ENCODE peak calls at places on chromosomes 5 and 9, in seven cellular contexts. One of them, this sample, is unnamed.

GRCh38 chr5:23042231-23042630 is 189.1 kb upstream of the CDH12 start:
- DNase-seq in AG20443: no peak
- DNase-seq in WTC11: no peak
- DNase-seq in foreskin fibroblast: no peak
- DNase-seq in KBM-7: no peak
- DNase-seq in activated naive CD4-positive, alpha-beta T cell treated with anti-CD3 and anti-CD28 coated beads, Interleukin-2, amount 10 ng/mL, durations not matched to agents 7 days and 5 days: no peak
- DNase-seq in iris pigment epithelial cell: no peak
- DNase-seq in this sample: no peak

GRCh38 chr5:181260720-181261319 is at the start of gene TRIM52:
- DNase-seq in foreskin fibroblast: peak; percentile 91
- DNase-seq in KBM-7: peak; percentile 93
- DNase-seq in iris pigment epithelial cell: peak; percentile 86
- DNase-seq in activated naive CD4-positive, alpha-beta T cell treated with anti-CD3 and anti-CD28 coated beads, Interleukin-2, amount 10 ng/mL, durations not matched to agents 7 days and 5 days: peak; percentile 95
- DNase-seq in AG20443: peak; percentile 92
- DNase-seq in WTC11: peak; percentile 95
- DNase-seq in this sample: peak; percentile 81

GRCh38 chr5:75524071-75524470 is 12.4 kb downstream of the POLK start:
- DNase-seq in activated naive CD4-positive, alpha-beta T cell treated with anti-CD3 and anti-CD28 coated beads, Interleukin-2, amount 10 ng/mL, durations not matched to agents 7 days and 5 days: no peak
- DNase-seq in iris pigment epithelial cell: peak; percentile 4
- DNase-seq in WTC11: no peak
- DNase-seq in AG20443: peak; percentile 10
- DNase-seq in KBM-7: peak; percentile 41
- DNase-seq in foreskin fibroblast: no peak
- DNase-seq in this sample: no peak

GRCh38 chr5:31845351-31845750 is 206.4 kb downstream of the PDZD2 start:
- DNase-seq in WTC11: no peak
- DNase-seq in activated naive CD4-positive, alpha-beta T cell treated with anti-CD3 and anti-CD28 coated beads, Interleukin-2, amount 10 ng/mL, durations not matched to agents 7 days and 5 days: no peak
- DNase-seq in AG20443: no peak
- DNase-seq in KBM-7: no peak
- DNase-seq in iris pigment epithelial cell: peak; percentile 53
- DNase-seq in foreskin fibroblast: no peak
- DNase-seq in this sample: peak; percentile 42

GRCh38 chr9:100473271-100474081 is 527 bp downstream of the TMEFF1 start:
- DNase-seq in WTC11: peak; percentile 54
- DNase-seq in activated naive CD4-positive, alpha-beta T cell treated with anti-CD3 and anti-CD28 coated beads, Interleukin-2, amount 10 ng/mL, durations not matched to agents 7 days and 5 days: peak; percentile 52
- DNase-seq in foreskin fibroblast: peak; percentile 12
- DNase-seq in iris pigment epithelial cell: peak; percentile 28
- DNase-seq in AG20443: peak; percentile 77
- DNase-seq in KBM-7: peak; percentile 59
- DNase-seq in this sample: no peak

GRCh38 chr9:115884846-115885245 is 268.7 kb upstream of the PAPPA start:
- DNase-seq in KBM-7: no peak
- DNase-seq in foreskin fibroblast: no peak
- DNase-seq in AG20443: no peak
- DNase-seq in iris pigment epithelial cell: no peak
- DNase-seq in WTC11: no peak
- DNase-seq in activated naive CD4-positive, alpha-beta T cell treated with anti-CD3 and anti-CD28 coated beads, Interleukin-2, amount 10 ng/mL, durations not matched to agents 7 days and 5 days: no peak
- DNase-seq in this sample: no peak

GRCh38 chr9:96289392-96289791 is 12.6 kb downstream of the HSD17B3 start:
- DNase-seq in KBM-7: no peak
- DNase-seq in foreskin fibroblast: no peak
- DNase-seq in AG20443: no peak
- DNase-seq in activated naive CD4-positive, alpha-beta T cell treated with anti-CD3 and anti-CD28 coated beads, Interleukin-2, amount 10 ng/mL, durations not matched to agents 7 days and 5 days: no peak
- DNase-seq in WTC11: no peak
- DNase-seq in iris pigment epithelial cell: no peak
- DNase-seq in this sample: no peak

GRCh38 chr5:179319741-179320281 is 25.4 kb downstream of the ADAMTS2 start:
- DNase-seq in KBM-7: no peak
- DNase-seq in AG20443: peak; percentile 47
- DNase-seq in iris pigment epithelial cell: peak; percentile 48
- DNase-seq in WTC11: peak; percentile 13
- DNase-seq in foreskin fibroblast: peak; percentile 49
- DNase-seq in activated naive CD4-positive, alpha-beta T cell treated with anti-CD3 and anti-CD28 coated beads, Interleukin-2, amount 10 ng/mL, durations not matched to agents 7 days and 5 days: no peak
- DNase-seq in this sample: no peak

GRCh38 chr5:129372025-129372424 is 88.1 kb upstream of the ADAMTS19 start:
- DNase-seq in KBM-7: no peak
- DNase-seq in foreskin fibroblast: no peak
- DNase-seq in WTC11: no peak
- DNase-seq in activated naive CD4-positive, alpha-beta T cell treated with anti-CD3 and anti-CD28 coated beads, Interleukin-2, amount 10 ng/mL, durations not matched to agents 7 days and 5 days: no peak
- DNase-seq in iris pigment epithelial cell: no peak
- DNase-seq in AG20443: no peak
- DNase-seq in this sample: no peak

GRCh38 chr5:97182571-97183099 is 412 bp downstream of the RIOK2 start:
- DNase-seq in KBM-7: no peak
- DNase-seq in iris pigment epithelial cell: peak; percentile 61
- DNase-seq in foreskin fibroblast: no peak
- DNase-seq in activated naive CD4-positive, alpha-beta T cell treated with anti-CD3 and anti-CD28 coated beads, Interleukin-2, amount 10 ng/mL, durations not matched to agents 7 days and 5 days: no peak
- DNase-seq in AG20443: peak; percentile 12
- DNase-seq in WTC11: no peak
- DNase-seq in this sample: no peak

GRCh38 chr9:86741311-86742215 is 205.7 kb downstream of the GAS1 start:
- DNase-seq in AG20443: peak; percentile 74
- DNase-seq in foreskin fibroblast: peak; percentile 80
- DNase-seq in activated naive CD4-positive, alpha-beta T cell treated with anti-CD3 and anti-CD28 coated beads, Interleukin-2, amount 10 ng/mL, durations not matched to agents 7 days and 5 days: no peak
- DNase-seq in iris pigment epithelial cell: peak; percentile 82
- DNase-seq in KBM-7: no peak
- DNase-seq in WTC11: no peak
- DNase-seq in this sample: peak; percentile 73

GRCh38 chr9:33264473-33265177 is at the start of the genes BAG1 and CHMP5:
- DNase-seq in iris pigment epithelial cell: peak; percentile 99
- DNase-seq in activated naive CD4-positive, alpha-beta T cell treated with anti-CD3 and anti-CD28 coated beads, Interleukin-2, amount 10 ng/mL, durations not matched to agents 7 days and 5 days: peak; percentile 100
- DNase-seq in foreskin fibroblast: peak; percentile 99
- DNase-seq in KBM-7: peak; percentile 99
- DNase-seq in AG20443: peak; percentile 99
- DNase-seq in WTC11: peak; percentile 100
- DNase-seq in this sample: peak; percentile 85

GRCh38 chr9:135504262-135505229 is 4.1 kb downstream of the MRPS2 start:
- DNase-seq in AG20443: peak; percentile 83
- DNase-seq in WTC11: peak; percentile 70
- DNase-seq in iris pigment epithelial cell: peak; percentile 65
- DNase-seq in activated naive CD4-positive, alpha-beta T cell treated with anti-CD3 and anti-CD28 coated beads, Interleukin-2, amount 10 ng/mL, durations not matched to agents 7 days and 5 days: peak; percentile 71
- DNase-seq in foreskin fibroblast: peak; percentile 57
- DNase-seq in KBM-7: peak; percentile 52
- DNase-seq in this sample: peak; percentile 15

GRCh38 chr5:168851902-168852321 is 272.7 kb upstream of the PANK3 start:
- DNase-seq in activated naive CD4-positive, alpha-beta T cell treated with anti-CD3 and anti-CD28 coated beads, Interleukin-2, amount 10 ng/mL, durations not matched to agents 7 days and 5 days: peak; percentile 42
- DNase-seq in foreskin fibroblast: no peak
- DNase-seq in WTC11: no peak
- DNase-seq in KBM-7: peak; percentile 18
- DNase-seq in AG20443: no peak
- DNase-seq in iris pigment epithelial cell: peak; percentile 48
- DNase-seq in this sample: no peak

GRCh38 chr5:157076558-157076957 is 17.6 kb upstream of the HAVCR1 start:
- DNase-seq in iris pigment epithelial cell: peak; percentile 41
- DNase-seq in AG20443: peak; percentile 50
- DNase-seq in foreskin fibroblast: no peak
- DNase-seq in WTC11: no peak
- DNase-seq in activated naive CD4-positive, alpha-beta T cell treated with anti-CD3 and anti-CD28 coated beads, Interleukin-2, amount 10 ng/mL, durations not matched to agents 7 days and 5 days: peak; percentile 29
- DNase-seq in KBM-7: no peak
- DNase-seq in this sample: peak; percentile 42

GRCh38 chr9:35711501-35712428 is 20.2 kb downstream of the TLN1 start:
- DNase-seq in activated naive CD4-positive, alpha-beta T cell treated with anti-CD3 and anti-CD28 coated beads, Interleukin-2, amount 10 ng/mL, durations not matched to agents 7 days and 5 days: no peak
- DNase-seq in foreskin fibroblast: no peak
- DNase-seq in WTC11: no peak
- DNase-seq in AG20443: no peak
- DNase-seq in KBM-7: no peak
- DNase-seq in iris pigment epithelial cell: no peak
- DNase-seq in this sample: no peak

GRCh38 chr9:130681769-130682489 is 11.7 kb upstream of the EXOSC2 start:
- DNase-seq in foreskin fibroblast: no peak
- DNase-seq in WTC11: peak; percentile 37
- DNase-seq in AG20443: no peak
- DNase-seq in KBM-7: peak; percentile 65
- DNase-seq in activated naive CD4-positive, alpha-beta T cell treated with anti-CD3 and anti-CD28 coated beads, Interleukin-2, amount 10 ng/mL, durations not matched to agents 7 days and 5 days: peak; percentile 34
- DNase-seq in iris pigment epithelial cell: no peak
- DNase-seq in this sample: peak; percentile 7

GRCh38 chr5:125372694-125373621 is 626.5 kb upstream of the ZNF608 start:
- DNase-seq in WTC11: no peak
- DNase-seq in AG20443: peak; percentile 78
- DNase-seq in foreskin fibroblast: peak; percentile 84
- DNase-seq in activated naive CD4-positive, alpha-beta T cell treated with anti-CD3 and anti-CD28 coated beads, Interleukin-2, amount 10 ng/mL, durations not matched to agents 7 days and 5 days: no peak
- DNase-seq in KBM-7: no peak
- DNase-seq in iris pigment epithelial cell: peak; percentile 63
- DNase-seq in this sample: peak; percentile 18

GRCh38 chr9:114893622-114894021 is 36.8 kb downstream of the TNFSF8 start:
- DNase-seq in AG20443: no peak
- DNase-seq in activated naive CD4-positive, alpha-beta T cell treated with anti-CD3 and anti-CD28 coated beads, Interleukin-2, amount 10 ng/mL, durations not matched to agents 7 days and 5 days: no peak
- DNase-seq in KBM-7: no peak
- DNase-seq in foreskin fibroblast: peak; percentile 54
- DNase-seq in WTC11: no peak
- DNase-seq in iris pigment epithelial cell: peak; percentile 17
- DNase-seq in this sample: peak; percentile 56

GRCh38 chr5:153623906-153624765 is 133.7 kb downstream of the GRIA1 start:
- DNase-seq in foreskin fibroblast: peak; percentile 36
- DNase-seq in iris pigment epithelial cell: peak; percentile 34
- DNase-seq in WTC11: no peak
- DNase-seq in KBM-7: no peak
- DNase-seq in activated naive CD4-positive, alpha-beta T cell treated with anti-CD3 and anti-CD28 coated beads, Interleukin-2, amount 10 ng/mL, durations not matched to agents 7 days and 5 days: no peak
- DNase-seq in AG20443: no peak
- DNase-seq in this sample: no peak

GRCh38 chr9:126327016-126327749 is 554 bp downstream of the MVB12B start:
- DNase-seq in activated naive CD4-positive, alpha-beta T cell treated with anti-CD3 and anti-CD28 coated beads, Interleukin-2, amount 10 ng/mL, durations not matched to agents 7 days and 5 days: peak; percentile 24
- DNase-seq in foreskin fibroblast: no peak
- DNase-seq in KBM-7: no peak
- DNase-seq in AG20443: peak; percentile 93
- DNase-seq in WTC11: peak; percentile 32
- DNase-seq in iris pigment epithelial cell: no peak
- DNase-seq in this sample: peak; percentile 7

GRCh38 chr9:16294371-16294770 is 576.1 kb downstream of the BNC2 start:
- DNase-seq in iris pigment epithelial cell: no peak
- DNase-seq in KBM-7: no peak
- DNase-seq in AG20443: peak; percentile 27
- DNase-seq in WTC11: no peak
- DNase-seq in foreskin fibroblast: no peak
- DNase-seq in activated naive CD4-positive, alpha-beta T cell treated with anti-CD3 and anti-CD28 coated beads, Interleukin-2, amount 10 ng/mL, durations not matched to agents 7 days and 5 days: no peak
- DNase-seq in this sample: peak; percentile 55

GRCh38 chr5:11903121-11903613 is 1.1 kb downstream of the CTNND2 start:
- DNase-seq in AG20443: no peak
- DNase-seq in activated naive CD4-positive, alpha-beta T cell treated with anti-CD3 and anti-CD28 coated beads, Interleukin-2, amount 10 ng/mL, durations not matched to agents 7 days and 5 days: no peak
- DNase-seq in KBM-7: no peak
- DNase-seq in iris pigment epithelial cell: no peak
- DNase-seq in foreskin fibroblast: no peak
- DNase-seq in WTC11: peak; percentile 24
- DNase-seq in this sample: no peak

GRCh38 chr5:68224561-68225187 is 9.1 kb downstream of the PIK3R1 start:
- DNase-seq in AG20443: peak; percentile 37
- DNase-seq in WTC11: no peak
- DNase-seq in KBM-7: no peak
- DNase-seq in activated naive CD4-positive, alpha-beta T cell treated with anti-CD3 and anti-CD28 coated beads, Interleukin-2, amount 10 ng/mL, durations not matched to agents 7 days and 5 days: no peak
- DNase-seq in iris pigment epithelial cell: peak; percentile 65
- DNase-seq in foreskin fibroblast: peak; percentile 37
- DNase-seq in this sample: no peak

GRCh38 chr9:135864447-135865049 is 42.8 kb downstream of the CAMSAP1 start:
- DNase-seq in AG20443: peak; percentile 85
- DNase-seq in iris pigment epithelial cell: peak; percentile 43
- DNase-seq in foreskin fibroblast: peak; percentile 35
- DNase-seq in WTC11: peak; percentile 87
- DNase-seq in KBM-7: peak; percentile 58
- DNase-seq in activated naive CD4-positive, alpha-beta T cell treated with anti-CD3 and anti-CD28 coated beads, Interleukin-2, amount 10 ng/mL, durations not matched to agents 7 days and 5 days: peak; percentile 78
- DNase-seq in this sample: no peak

GRCh38 chr5:152264656-152265055 is 140.4 kb downstream of the NMUR2 start:
- DNase-seq in AG20443: no peak
- DNase-seq in activated naive CD4-positive, alpha-beta T cell treated with anti-CD3 and anti-CD28 coated beads, Interleukin-2, amount 10 ng/mL, durations not matched to agents 7 days and 5 days: no peak
- DNase-seq in foreskin fibroblast: no peak
- DNase-seq in iris pigment epithelial cell: no peak
- DNase-seq in KBM-7: no peak
- DNase-seq in WTC11: no peak
- DNase-seq in this sample: no peak

GRCh38 chr5:27437594-27438200 is 399.3 kb upstream of the CDH9 start:
- DNase-seq in WTC11: no peak
- DNase-seq in activated naive CD4-positive, alpha-beta T cell treated with anti-CD3 and anti-CD28 coated beads, Interleukin-2, amount 10 ng/mL, durations not matched to agents 7 days and 5 days: no peak
- DNase-seq in iris pigment epithelial cell: peak; percentile 79
- DNase-seq in foreskin fibroblast: no peak
- DNase-seq in AG20443: no peak
- DNase-seq in KBM-7: no peak
- DNase-seq in this sample: no peak

GRCh38 chr5:78597858-78598415 is 50.6 kb downstream of the LHFPL2 start:
- DNase-seq in KBM-7: no peak
- DNase-seq in WTC11: no peak
- DNase-seq in AG20443: no peak
- DNase-seq in activated naive CD4-positive, alpha-beta T cell treated with anti-CD3 and anti-CD28 coated beads, Interleukin-2, amount 10 ng/mL, durations not matched to agents 7 days and 5 days: no peak
- DNase-seq in foreskin fibroblast: no peak
- DNase-seq in iris pigment epithelial cell: peak; percentile 92
- DNase-seq in this sample: peak; percentile 79